ENCODE peak calls at places on chromosomes 12 and 14, in four cellular contexts. One of them, this sample, is unnamed. For H3K36me3 and H3K9me2, the result is how much of the 10 kb centered on the place peaks cover.

GRCh38 chr14:67557118-67557517 is 24.0 kb downstream of the PLEKHH1 start:
- DNase-seq in MM.1S: peak
- DNase-seq in SK-N-SH: no peak
- DNase-seq in GM23338: peak
- DNase-seq in this sample: no peak

GRCh38 chr14:65632487-65632886 is 220.0 kb downstream of the FUT8 start:
- DNase-seq in MM.1S: no peak
- DNase-seq in SK-N-SH: no peak
- DNase-seq in GM23338: no peak
- DNase-seq in this sample: no peak

GRCh38 chr12:51529586-51529985 is 61.4 kb upstream of the SCN8A start:
- DNase-seq in MM.1S: no peak
- DNase-seq in SK-N-SH: no peak
- DNase-seq in GM23338: peak
- DNase-seq in this sample: no peak

GRCh38 chr12:115872919-115873357 is 404.6 kb downstream of the MED13L start:
- DNase-seq in MM.1S: no peak
- DNase-seq in SK-N-SH: no peak
- DNase-seq in GM23338: peak
- DNase-seq in this sample: no peak

GRCh38 chr12:111160350-111161142 is 208.3 kb downstream of the PHETA1 start:
- DNase-seq in MM.1S: no peak
- DNase-seq in SK-N-SH: no peak
- DNase-seq in GM23338: no peak
- DNase-seq in this sample: no peak

GRCh38 chr12:84814664-84815245 is 97.8 kb downstream of the SLC6A15 start:
- DNase-seq in MM.1S: no peak
- DNase-seq in SK-N-SH: no peak
- DNase-seq in GM23338: no peak
- DNase-seq in this sample: peak

GRCh38 chr14:102616799-102617198 is 24.4 kb downstream of the RCOR1 start:
- DNase-seq in MM.1S: no peak
- DNase-seq in SK-N-SH: no peak
- DNase-seq in GM23338: no peak
- DNase-seq in this sample: peak

GRCh38 chr14:103094406-103095209 is at the start of gene EXOC3L4:
- DNase-seq in MM.1S: no peak
- DNase-seq in SK-N-SH: no peak
- DNase-seq in GM23338: no peak
- DNase-seq in this sample: no peak

GRCh38 chr14:33932526-33933292 is 18.2 kb downstream of the EGLN3 start:
- DNase-seq in MM.1S: no peak
- DNase-seq in SK-N-SH: no peak
- DNase-seq in GM23338: no peak
- DNase-seq in this sample: no peak

GRCh38 chr14:101082436-101083384 is 179.2 kb upstream of the RTL1 start:
- DNase-seq in MM.1S: no peak
- DNase-seq in SK-N-SH: no peak
- DNase-seq in GM23338: no peak
- DNase-seq in this sample: no peak

GRCh38 chr12:117342682-117343081 is 18.7 kb downstream of the NOS1 start:
- DNase-seq in MM.1S: no peak
- DNase-seq in SK-N-SH: no peak
- DNase-seq in GM23338: no peak
- DNase-seq in this sample: no peak

GRCh38 chr12:120262852-120263724 is 2.4 kb downstream of the PXN start:
- DNase-seq in MM.1S: no peak
- DNase-seq in SK-N-SH: no peak
- DNase-seq in GM23338: no peak
- DNase-seq in this sample: peak

GRCh38 chr12:130014485-130014807 is 110.6 kb upstream of the TMEM132D start:
- DNase-seq in MM.1S: no peak
- DNase-seq in SK-N-SH: peak
- DNase-seq in GM23338: peak
- DNase-seq in this sample: peak

GRCh38 chr12:47636908-47637780 is 68.7 kb downstream of the RPAP3 start:
- DNase-seq in MM.1S: peak
- DNase-seq in SK-N-SH: no peak
- DNase-seq in GM23338: peak
- DNase-seq in this sample: peak

GRCh38 chr12:93050026-93050747 is 121.1 kb upstream of the EEA1 start:
- DNase-seq in MM.1S: no peak
- DNase-seq in SK-N-SH: no peak
- DNase-seq in GM23338: peak
- DNase-seq in this sample: peak

GRCh38 chr14:63387691-63388090 is 69.0 kb upstream of the GPHB5 start:
- DNase-seq in MM.1S: no peak
- DNase-seq in SK-N-SH: no peak
- DNase-seq in GM23338: no peak
- DNase-seq in this sample: no peak

GRCh38 chr12:102172436-102172835 is 25.2 kb downstream of the PMCH start:
- DNase-seq in MM.1S: no peak
- DNase-seq in SK-N-SH: no peak
- DNase-seq in GM23338: no peak
- DNase-seq in this sample: peak

GRCh38 chr14:99612065-99612736 is 8.2 kb upstream of the CCDC85C start:
- DNase-seq in MM.1S: no peak
- DNase-seq in SK-N-SH: no peak
- DNase-seq in GM23338: no peak
- DNase-seq in this sample: no peak

GRCh38 chr12:91204416-91204815 is 21.8 kb upstream of the DCN start:
- DNase-seq in MM.1S: no peak
- DNase-seq in SK-N-SH: no peak
- DNase-seq in GM23338: no peak
- DNase-seq in this sample: peak

GRCh38 chr12:9634177-9634803 is 26.6 kb upstream of the KLRB1 start:
- DNase-seq in MM.1S: peak
- DNase-seq in SK-N-SH: peak
- DNase-seq in GM23338: peak
- DNase-seq in this sample: peak

GRCh38 chr14:28142400-28143015 is 624.1 kb upstream of the FOXG1 start:
- DNase-seq in MM.1S: no peak
- DNase-seq in SK-N-SH: peak
- DNase-seq in GM23338: peak
- DNase-seq in this sample: no peak

GRCh38 chr14:20262642-20263128 is 23.6 kb downstream of the OR11H4 start:
- DNase-seq in MM.1S: no peak
- DNase-seq in SK-N-SH: no peak
- DNase-seq in GM23338: peak
- DNase-seq in this sample: peak

GRCh38 chr14:104827173-104828055 is 26.5 kb downstream of the ZBTB42 start:
- DNase-seq in MM.1S: peak
- DNase-seq in SK-N-SH: peak
- DNase-seq in GM23338: peak
- DNase-seq in this sample: peak

GRCh38 chr12:105948331-105948730 is 190.4 kb downstream of the NUAK1 start:
- DNase-seq in MM.1S: no peak
- DNase-seq in SK-N-SH: no peak
- DNase-seq in GM23338: no peak
- DNase-seq in this sample: peak

GRCh38 chr12:102687523-102687922 is 207.2 kb upstream of the IGF1 start:
- DNase-seq in MM.1S: no peak
- DNase-seq in SK-N-SH: no peak
- DNase-seq in GM23338: no peak
- DNase-seq in this sample: no peak

GRCh38 chr12:113277511-113277910 is 56.2 kb downstream of the TPCN1 start:
- DNase-seq in MM.1S: no peak
- DNase-seq in SK-N-SH: no peak
- DNase-seq in GM23338: no peak
- DNase-seq in this sample: no peak

GRCh38 chr12:2575245-2575644 is 219.5 kb upstream of the FKBP4 start:
- DNase-seq in MM.1S: peak
- DNase-seq in SK-N-SH: no peak
- DNase-seq in GM23338: no peak
- DNase-seq in this sample: no peak

GRCh38 chr12:2581293-2582045 is 213.3 kb upstream of the FKBP4 start:
- DNase-seq in MM.1S: no peak
- DNase-seq in SK-N-SH: no peak
- DNase-seq in GM23338: no peak
- DNase-seq in this sample: no peak

GRCh38 chr12:2578191-2578590 is 216.6 kb upstream of the FKBP4 start:
- DNase-seq in MM.1S: no peak
- DNase-seq in SK-N-SH: no peak
- DNase-seq in GM23338: no peak
- DNase-seq in this sample: no peak

GRCh38 chr12:2580821-2581220 is 213.9 kb upstream of the FKBP4 start:
- DNase-seq in MM.1S: no peak
- DNase-seq in SK-N-SH: no peak
- DNase-seq in GM23338: no peak
- DNase-seq in this sample: peak

GRCh38 chr12:2578772-2579171 is 216.0 kb upstream of the FKBP4 start:
- DNase-seq in MM.1S: no peak
- DNase-seq in SK-N-SH: no peak
- DNase-seq in GM23338: no peak
- DNase-seq in this sample: no peak
- H3K36me3 ChIP-seq in MM.1S: under half
- H3K36me3 ChIP-seq in SK-N-SH: under half
- H3K36me3 ChIP-seq in GM23338: under half
- H3K36me3 ChIP-seq in this sample: under half

DNA sequence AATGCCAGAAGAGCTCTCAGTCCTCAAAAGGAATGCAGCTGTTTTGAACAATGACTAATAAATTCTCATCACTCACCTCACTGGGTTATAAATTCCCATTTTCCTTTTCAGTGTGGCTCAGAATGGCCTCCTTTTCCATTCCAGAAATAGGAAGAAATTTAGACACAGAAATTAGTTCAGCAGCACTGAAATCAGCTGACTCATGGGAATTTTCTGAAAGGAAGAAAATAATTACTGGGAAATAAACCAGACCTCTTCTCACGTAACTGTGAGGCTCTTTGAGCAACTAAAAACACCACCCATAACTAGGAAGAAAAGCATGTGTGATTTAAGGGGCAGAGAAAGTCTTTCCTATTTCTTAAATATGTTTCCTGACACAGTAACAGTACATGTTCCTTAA is 23.8 kb downstream of the CD163 start:
- DNase-seq in MM.1S: no peak
- DNase-seq in SK-N-SH: no peak
- DNase-seq in GM23338: no peak
- DNase-seq in this sample: peak
- H3K9me2 ChIP-seq in MM.1S: under half
- H3K9me2 ChIP-seq in SK-N-SH: under half
- H3K9me2 ChIP-seq in GM23338: under half
- H3K9me2 ChIP-seq in this sample: under half

DNA sequence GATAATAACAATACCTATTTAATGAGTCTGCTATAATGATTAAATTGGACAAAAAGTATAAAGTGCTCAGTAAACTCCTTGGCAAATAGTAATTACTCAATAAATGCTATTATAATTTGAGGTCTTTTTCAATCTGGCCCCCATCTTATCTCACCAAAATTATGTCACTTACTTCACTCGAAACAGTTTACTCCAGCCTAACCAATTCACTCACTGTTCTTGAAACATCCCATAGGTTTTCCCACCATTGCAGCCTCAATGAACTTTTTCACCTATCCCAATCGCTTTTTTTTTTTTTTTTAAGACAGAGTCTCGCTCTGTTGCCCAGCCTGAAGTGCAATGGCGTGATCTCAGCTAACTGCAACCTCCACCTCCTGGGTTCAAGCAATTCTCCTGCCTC is 17.5 kb upstream of the PRKAG1 start:
- DNase-seq in MM.1S: no peak
- DNase-seq in SK-N-SH: no peak
- DNase-seq in GM23338: no peak
- DNase-seq in this sample: no peak
- H3K36me3 ChIP-seq in MM.1S: under half
- H3K36me3 ChIP-seq in SK-N-SH: under half
- H3K36me3 ChIP-seq in GM23338: under half
- H3K36me3 ChIP-seq in this sample: under half

GRCh38 chr12:3574986-3575385 is 84.0 kb downstream of the PRMT8 start:
- DNase-seq in MM.1S: no peak
- DNase-seq in SK-N-SH: no peak
- DNase-seq in GM23338: no peak
- DNase-seq in this sample: no peak
- H3K9me2 ChIP-seq in MM.1S: under half
- H3K9me2 ChIP-seq in SK-N-SH: under half
- H3K9me2 ChIP-seq in GM23338: under half
- H3K9me2 ChIP-seq in this sample: under half

This sample was measured in GM23248.